ENCODE peak calls at places on chromosomes 11 and 22, in seven cellular contexts. A, D, U, E, V, R and G are unnamed samples.

GRCh38 chr11:83852775-83853442 is 566.7 kb upstream of the CCDC90B start:
- DNase-seq in A (no peak), D (no peak), U (no peak), E (no peak), V (no peak), R (no peak), G (no peak)

GRCh38 chr11:79352304-79352703 is 88.5 kb downstream of the TENM4 start:
- DNase-seq in A (no peak), D (no peak), U (no peak), E (no peak), V (no peak), R (no peak), G (no peak)

GRCh38 chr11:103111400-103111799 is 2.2 kb downstream of the DYNC2H1 start:
- DNase-seq in A (no peak), D (no peak), U (no peak), E (no peak), V (no peak), R (no peak), G (no peak)

GRCh38 chr11:121767433-121767832 is 314.7 kb upstream of the SORL1-AS1 start:
- DNase-seq in A (no peak), D (no peak), U (no peak), E (no peak), V (no peak), R (no peak), G (no peak)

GRCh38 chr11:77175869-77176539 is 48.0 kb downstream of the MYO7A start:
- DNase-seq in A (no peak), D (peak), U (peak), E (no peak), V (peak), R (no peak), G (no peak)

GRCh38 chr22:39901519-39902146 is 749 bp downstream of the GRAP2 start:
- DNase-seq in A (no peak), D (no peak), U (no peak), E (no peak), V (no peak), R (no peak), G (no peak)

GRCh38 chr11:133927690-133928627 is 28.8 kb downstream of the IGSF9B start:
- DNase-seq in A (peak), D (peak), U (peak), E (peak), V (no peak), R (peak), G (no peak)

GRCh38 chr22:32245042-32245441 is 10.1 kb downstream of the SLC5A4 start:
- DNase-seq in A (no peak), D (no peak), U (no peak), E (no peak), V (no peak), R (no peak), G (no peak)

GRCh38 chr11:131656179-131656838 is 285.9 kb downstream of the NTM start:
- DNase-seq in A (no peak), D (no peak), U (no peak), E (no peak), V (no peak), R (no peak), G (no peak)

GRCh38 chr11:117572129-117572528 is 224.9 kb downstream of the DSCAML1 start:
- DNase-seq in A (no peak), D (no peak), U (no peak), E (no peak), V (no peak), R (no peak), G (no peak)

GRCh38 chr11:68340784-68341556 is 28.6 kb downstream of the LRP5 start:
- DNase-seq in A (no peak), D (no peak), U (no peak), E (no peak), V (no peak), R (no peak), G (no peak)

GRCh38 chr22:49365910-49366309 is 461.8 kb downstream of the BRD1 start:
- DNase-seq in A (no peak), D (no peak), U (peak), E (no peak), V (no peak), R (no peak), G (no peak)

GRCh38 chr11:120133216-120134105 is 4.5 kb downstream of the TRIM29 start:
- DNase-seq in A (no peak), D (no peak), U (no peak), E (no peak), V (peak), R (no peak), G (no peak)

GRCh38 chr11:129249351-129249750 is 57.2 kb upstream of the ARHGAP32 start:
- DNase-seq in A (no peak), D (no peak), U (no peak), E (no peak), V (no peak), R (peak), G (no peak)